ENCODE peak calls at places on chromosomes 12 and 14, in ten cellular contexts. Q is DMS 273 treated with DMSO at 0.1 percent for 48 hours; Y is stimulated activated effector memory CD8-positive, alpha-beta T cell treated with anti-CD3 and anti-CD28 coated beads, Interleukin-12 subunit alpha, Interleukin-12 subunit beta, amount 100 ng/mL, for 72 hours; M is sciatic nerve; V is tibial artery; F is cardiac muscle cell; C is T47D; Z is ureter; K is B cell; B is GM23248. X is an unnamed sample.

GRCh38 chr12:59066445-59066844 is 146.1 kb upstream of the LRIG3 start:
- DNase-seq in Q (no peak), Y (no peak), M (no peak), V (no peak), F (no peak), C (no peak), Z (no peak), K (no peak), B (no peak), X (no peak)

GRCh38 chr14:52355016-52355430 is 40.9 kb downstream of the PTGER2 start:
- DNase-seq in Q (no peak), Y (no peak), M (no peak), V (no peak), F (peak), C (no peak), Z (no peak), K (no peak), B (peak), X (peak)

GRCh38 chr12:39581592-39581991 is 38.0 kb downstream of the ABCD2 start:
- DNase-seq in Q (no peak), Y (no peak), M (no peak), V (no peak), F (peak), C (no peak), Z (no peak), K (no peak), B (no peak), X (peak)

GRCh38 chr12:58253663-58254062 is 312.3 kb downstream of the ATP23 start:
- DNase-seq in Q (no peak), Y (no peak), M (no peak), V (no peak), F (no peak), C (no peak), Z (no peak), K (no peak), B (peak), X (no peak)

GRCh38 chr12:129009833-129010232 is 156.6 kb downstream of the GLT1D1 start:
- DNase-seq in Q (no peak), Y (no peak), M (no peak), V (no peak), F (no peak), C (no peak), Z (no peak), K (no peak), B (no peak), X (no peak)

GRCh38 chr14:85250369-85250768 is 279.6 kb upstream of the FLRT2 start:
- DNase-seq in Q (no peak), Y (no peak), M (no peak), V (no peak), F (peak), C (no peak), Z (no peak), K (no peak), B (no peak), X (no peak)

GRCh38 chr12:34396861-34397590 is 374.7 kb downstream of the ALG10 start:
- DNase-seq in Q (no peak), Y (peak), M (peak), V (peak), F (no peak), C (no peak), Z (peak), K (peak), B (no peak), X (no peak)

GRCh38 chr14:96246535-96246839 is 9.5 kb upstream of the BDKRB1 start:
- DNase-seq in Q (no peak), Y (no peak), M (no peak), V (no peak), F (peak), C (no peak), Z (no peak), K (no peak), B (peak), X (no peak)

GRCh38 chr12:4271433-4272013 is 2.0 kb upstream of the CCND2 start:
- DNase-seq in Q (no peak), Y (peak), M (no peak), V (no peak), F (no peak), C (no peak), Z (no peak), K (no peak), B (peak), X (no peak)

GRCh38 chr12:52615208-52615868 is 3.0 kb downstream of the KRT73 start:
- DNase-seq in Q (no peak), Y (no peak), M (no peak), V (no peak), F (peak), C (no peak), Z (no peak), K (no peak), B (peak), X (no peak)

GRCh38 chr12:93667672-93668071 is 9.5 kb upstream of the CRADD start:
- DNase-seq in Q (no peak), Y (no peak), M (no peak), V (no peak), F (no peak), C (no peak), Z (no peak), K (no peak), B (peak), X (no peak)

GRCh38 chr12:50117057-50117622 is 5.1 kb downstream of the COX14 start:
- DNase-seq in Q (no peak), Y (no peak), M (no peak), V (no peak), F (no peak), C (no peak), Z (no peak), K (no peak), B (no peak), X (no peak)

GRCh38 chr14:49566714-49567113 is 19.5 kb downstream of the RPS29 start:
- DNase-seq in Q (no peak), Y (no peak), M (no peak), V (no peak), F (no peak), C (no peak), Z (no peak), K (no peak), B (no peak), X (no peak)

GRCh38 chr14:84825481-84825880 is 704.5 kb upstream of the FLRT2 start:
- DNase-seq in Q (no peak), Y (no peak), M (no peak), V (no peak), F (no peak), C (no peak), Z (no peak), K (no peak), B (peak), X (no peak)

GRCh38 chr12:96106137-96106536 is 70.8 kb upstream of the LTA4H start:
- DNase-seq in Q (no peak), Y (no peak), M (no peak), V (no peak), F (no peak), C (no peak), Z (no peak), K (no peak), B (no peak), X (no peak)

GRCh38 chr14:51684760-51685159 is 33.0 kb downstream of the FRMD6 start:
- DNase-seq in Q (no peak), Y (no peak), M (no peak), V (no peak), F (peak), C (no peak), Z (no peak), K (no peak), B (peak), X (no peak)

GRCh38 chr14:64682173-64682710 is 22.0 kb upstream of the PLEKHG3 start:
- DNase-seq in Q (no peak), Y (no peak), M (peak), V (peak), F (peak), C (no peak), Z (peak), K (no peak), B (peak), X (no peak)

GRCh38 chr12:79524507-79525148 is 166.1 kb downstream of the PAWR start:
- DNase-seq in Q (no peak), Y (no peak), M (no peak), V (no peak), F (peak), C (no peak), Z (no peak), K (no peak), B (no peak), X (no peak)

GRCh38 chr14:95173518-95173917 is 16.2 kb upstream of the DICER1 start:
- DNase-seq in Q (no peak), Y (no peak), M (no peak), V (no peak), F (no peak), C (no peak), Z (no peak), K (no peak), B (no peak), X (no peak)

GRCh38 chr14:20332386-20332945 is 613 bp downstream of the CCNB1IP1 start:
- DNase-seq in Q (no peak), Y (no peak), M (no peak), V (no peak), F (peak), C (no peak), Z (no peak), K (no peak), B (peak), X (no peak)

GRCh38 chr12:15797818-15798217 is 8.6 kb upstream of the EPS8 start:
- DNase-seq in Q (no peak), Y (no peak), M (no peak), V (no peak), F (no peak), C (no peak), Z (no peak), K (no peak), B (no peak), X (no peak)

GRCh38 chr14:76863724-76864407 is 37.7 kb downstream of the LRRC74A start:
- DNase-seq in Q (no peak), Y (no peak), M (peak), V (peak), F (peak), C (no peak), Z (no peak), K (no peak), B (no peak), X (no peak)

GRCh38 chr12:13173537-13173936 is 23.0 kb upstream of the EMP1 start:
- DNase-seq in Q (no peak), Y (no peak), M (peak), V (peak), F (peak), C (no peak), Z (peak), K (peak), B (peak), X (no peak)

X was measured in NCI-H460.